ENCODE peak calls at places on chromosomes 2 and 18, in nine cellular contexts. One of them, this sample, is unnamed.

GRCh38 chr2:64653174-64654062 is at the start of gene SERTAD2:
- DNase-seq in NCI-H1694 treated with DMSO at 0.1 percent for 48 hours: peak; percentile 71
- DNase-seq in naive B cell: peak; percentile 89
- DNase-seq in pulmonary artery endothelial cell: peak; percentile 60
- DNase-seq in stimulated activated CD8-positive, alpha-beta memory T cell treated with anti-CD3 and anti-CD28 coated beads, Interleukin-7, amount 100 ng/mL, for 4 hours: peak; percentile 62
- DNase-seq in mesenchymal stem cell: peak; percentile 91
- DNase-seq in ELF-1: peak; percentile 89
- DNase-seq in nucleus accumbens: peak; percentile 77
- DNase-seq in H54: peak; percentile 74
- DNase-seq in this sample: peak; percentile 87

GRCh38 chr18:22667616-22668422 is 250.1 kb upstream of the CTAGE1 start:
- DNase-seq in NCI-H1694 treated with DMSO at 0.1 percent for 48 hours: no peak
- DNase-seq in naive B cell: no peak
- DNase-seq in pulmonary artery endothelial cell: peak; percentile 88
- DNase-seq in stimulated activated CD8-positive, alpha-beta memory T cell treated with anti-CD3 and anti-CD28 coated beads, Interleukin-7, amount 100 ng/mL, for 4 hours: no peak
- DNase-seq in mesenchymal stem cell: peak; percentile 85
- DNase-seq in ELF-1: no peak
- DNase-seq in nucleus accumbens: no peak
- DNase-seq in H54: peak; percentile 12
- DNase-seq in this sample: peak; percentile 96

GRCh38 chr2:64698668-64699444 is 45.1 kb upstream of the SERTAD2 start:
- DNase-seq in NCI-H1694 treated with DMSO at 0.1 percent for 48 hours: no peak
- DNase-seq in naive B cell: no peak
- DNase-seq in pulmonary artery endothelial cell: peak; percentile 67
- DNase-seq in stimulated activated CD8-positive, alpha-beta memory T cell treated with anti-CD3 and anti-CD28 coated beads, Interleukin-7, amount 100 ng/mL, for 4 hours: no peak
- DNase-seq in mesenchymal stem cell: peak; percentile 91
- DNase-seq in ELF-1: no peak
- DNase-seq in nucleus accumbens: no peak
- DNase-seq in H54: peak; percentile 37
- DNase-seq in this sample: peak; percentile 82

GRCh38 chr18:70578480-70578879 is 289.6 kb downstream of the SOCS6 start:
- DNase-seq in NCI-H1694 treated with DMSO at 0.1 percent for 48 hours: no peak
- DNase-seq in naive B cell: no peak
- DNase-seq in pulmonary artery endothelial cell: no peak
- DNase-seq in stimulated activated CD8-positive, alpha-beta memory T cell treated with anti-CD3 and anti-CD28 coated beads, Interleukin-7, amount 100 ng/mL, for 4 hours: no peak
- DNase-seq in mesenchymal stem cell: no peak
- DNase-seq in ELF-1: peak; percentile 16
- DNase-seq in nucleus accumbens: no peak
- DNase-seq in H54: peak; percentile 5
- DNase-seq in this sample: no peak

GRCh38 chr2:15615310-15615920 is 23.7 kb downstream of the DDX1 start:
- DNase-seq in NCI-H1694 treated with DMSO at 0.1 percent for 48 hours: peak; percentile 38
- DNase-seq in naive B cell: no peak
- DNase-seq in pulmonary artery endothelial cell: no peak
- DNase-seq in stimulated activated CD8-positive, alpha-beta memory T cell treated with anti-CD3 and anti-CD28 coated beads, Interleukin-7, amount 100 ng/mL, for 4 hours: no peak
- DNase-seq in mesenchymal stem cell: no peak
- DNase-seq in ELF-1: no peak
- DNase-seq in nucleus accumbens: no peak
- DNase-seq in H54: no peak
- DNase-seq in this sample: no peak

GRCh38 chr2:45728458-45728942 is 77.0 kb downstream of the PRKCE start:
- DNase-seq in NCI-H1694 treated with DMSO at 0.1 percent for 48 hours: no peak
- DNase-seq in naive B cell: peak; percentile 86
- DNase-seq in pulmonary artery endothelial cell: no peak
- DNase-seq in stimulated activated CD8-positive, alpha-beta memory T cell treated with anti-CD3 and anti-CD28 coated beads, Interleukin-7, amount 100 ng/mL, for 4 hours: no peak
- DNase-seq in mesenchymal stem cell: no peak
- DNase-seq in ELF-1: no peak
- DNase-seq in nucleus accumbens: no peak
- DNase-seq in H54: no peak
- DNase-seq in this sample: no peak

GRCh38 chr2:31083204-31083993 is 54.8 kb downstream of the GALNT14 start:
- DNase-seq in NCI-H1694 treated with DMSO at 0.1 percent for 48 hours: no peak
- DNase-seq in naive B cell: no peak
- DNase-seq in pulmonary artery endothelial cell: no peak
- DNase-seq in stimulated activated CD8-positive, alpha-beta memory T cell treated with anti-CD3 and anti-CD28 coated beads, Interleukin-7, amount 100 ng/mL, for 4 hours: no peak
- DNase-seq in mesenchymal stem cell: no peak
- DNase-seq in ELF-1: no peak
- DNase-seq in nucleus accumbens: no peak
- DNase-seq in H54: no peak
- DNase-seq in this sample: no peak

GRCh38 chr2:10449838-10450691 is 1.9 kb upstream of the ODC1 start:
- DNase-seq in NCI-H1694 treated with DMSO at 0.1 percent for 48 hours: no peak
- DNase-seq in naive B cell: no peak
- DNase-seq in pulmonary artery endothelial cell: no peak
- DNase-seq in stimulated activated CD8-positive, alpha-beta memory T cell treated with anti-CD3 and anti-CD28 coated beads, Interleukin-7, amount 100 ng/mL, for 4 hours: no peak
- DNase-seq in mesenchymal stem cell: no peak
- DNase-seq in ELF-1: peak; percentile 74
- DNase-seq in nucleus accumbens: no peak
- DNase-seq in H54: no peak
- DNase-seq in this sample: no peak

GRCh38 chr2:64338107-64338506 is 115.9 kb upstream of the LGALSL start:
- DNase-seq in NCI-H1694 treated with DMSO at 0.1 percent for 48 hours: no peak
- DNase-seq in naive B cell: no peak
- DNase-seq in pulmonary artery endothelial cell: no peak
- DNase-seq in stimulated activated CD8-positive, alpha-beta memory T cell treated with anti-CD3 and anti-CD28 coated beads, Interleukin-7, amount 100 ng/mL, for 4 hours: no peak
- DNase-seq in mesenchymal stem cell: no peak
- DNase-seq in ELF-1: peak; percentile 44
- DNase-seq in nucleus accumbens: no peak
- DNase-seq in H54: no peak
- DNase-seq in this sample: no peak

GRCh38 chr2:57343391-57344006 is 703.1 kb upstream of the VRK2 start:
- DNase-seq in NCI-H1694 treated with DMSO at 0.1 percent for 48 hours: no peak
- DNase-seq in naive B cell: no peak
- DNase-seq in pulmonary artery endothelial cell: no peak
- DNase-seq in stimulated activated CD8-positive, alpha-beta memory T cell treated with anti-CD3 and anti-CD28 coated beads, Interleukin-7, amount 100 ng/mL, for 4 hours: no peak
- DNase-seq in mesenchymal stem cell: no peak
- DNase-seq in ELF-1: no peak
- DNase-seq in nucleus accumbens: no peak
- DNase-seq in H54: no peak
- DNase-seq in this sample: no peak

GRCh38 chr2:200862532-200863000 is 1.9 kb downstream of the CLK1 start:
- DNase-seq in NCI-H1694 treated with DMSO at 0.1 percent for 48 hours: no peak
- DNase-seq in naive B cell: peak; percentile 55
- DNase-seq in pulmonary artery endothelial cell: no peak
- DNase-seq in stimulated activated CD8-positive, alpha-beta memory T cell treated with anti-CD3 and anti-CD28 coated beads, Interleukin-7, amount 100 ng/mL, for 4 hours: peak; percentile 56
- DNase-seq in mesenchymal stem cell: peak; percentile 93
- DNase-seq in ELF-1: peak; percentile 53
- DNase-seq in nucleus accumbens: no peak
- DNase-seq in H54: no peak
- DNase-seq in this sample: peak; percentile 73

GRCh38 chr2:208129804-208130712 is at the start of gene CRYGC:
- DNase-seq in NCI-H1694 treated with DMSO at 0.1 percent for 48 hours: no peak
- DNase-seq in naive B cell: no peak
- DNase-seq in pulmonary artery endothelial cell: no peak
- DNase-seq in stimulated activated CD8-positive, alpha-beta memory T cell treated with anti-CD3 and anti-CD28 coated beads, Interleukin-7, amount 100 ng/mL, for 4 hours: no peak
- DNase-seq in mesenchymal stem cell: no peak
- DNase-seq in ELF-1: no peak
- DNase-seq in nucleus accumbens: no peak
- DNase-seq in H54: peak; percentile 32
- DNase-seq in this sample: no peak

GRCh38 chr2:149329470-149330126 is 789 bp upstream of the LYPD6 start:
- DNase-seq in NCI-H1694 treated with DMSO at 0.1 percent for 48 hours: peak; percentile 85
- DNase-seq in naive B cell: no peak
- DNase-seq in pulmonary artery endothelial cell: no peak
- DNase-seq in stimulated activated CD8-positive, alpha-beta memory T cell treated with anti-CD3 and anti-CD28 coated beads, Interleukin-7, amount 100 ng/mL, for 4 hours: no peak
- DNase-seq in mesenchymal stem cell: peak; percentile 81
- DNase-seq in ELF-1: no peak
- DNase-seq in nucleus accumbens: peak; percentile 39
- DNase-seq in H54: peak; percentile 81
- DNase-seq in this sample: peak; percentile 59

GRCh38 chr2:108417254-108417653 is 31.8 kb upstream of the GCC2 start:
- DNase-seq in NCI-H1694 treated with DMSO at 0.1 percent for 48 hours: no peak
- DNase-seq in naive B cell: no peak
- DNase-seq in pulmonary artery endothelial cell: no peak
- DNase-seq in stimulated activated CD8-positive, alpha-beta memory T cell treated with anti-CD3 and anti-CD28 coated beads, Interleukin-7, amount 100 ng/mL, for 4 hours: no peak
- DNase-seq in mesenchymal stem cell: no peak
- DNase-seq in ELF-1: peak; percentile 26
- DNase-seq in nucleus accumbens: no peak
- DNase-seq in H54: no peak
- DNase-seq in this sample: peak; percentile 42

GRCh38 chr2:27320958-27321543 is 1.8 kb downstream of the MPV17 start:
- DNase-seq in NCI-H1694 treated with DMSO at 0.1 percent for 48 hours: no peak
- DNase-seq in naive B cell: no peak
- DNase-seq in pulmonary artery endothelial cell: peak; percentile 81
- DNase-seq in stimulated activated CD8-positive, alpha-beta memory T cell treated with anti-CD3 and anti-CD28 coated beads, Interleukin-7, amount 100 ng/mL, for 4 hours: no peak
- DNase-seq in mesenchymal stem cell: peak; percentile 98
- DNase-seq in ELF-1: peak; percentile 89
- DNase-seq in nucleus accumbens: no peak
- DNase-seq in H54: peak; percentile 96
- DNase-seq in this sample: peak; percentile 91

GRCh38 chr18:51953521-51953920 is 386.5 kb upstream of the DCC start:
- DNase-seq in NCI-H1694 treated with DMSO at 0.1 percent for 48 hours: no peak
- DNase-seq in naive B cell: no peak
- DNase-seq in pulmonary artery endothelial cell: no peak
- DNase-seq in stimulated activated CD8-positive, alpha-beta memory T cell treated with anti-CD3 and anti-CD28 coated beads, Interleukin-7, amount 100 ng/mL, for 4 hours: no peak
- DNase-seq in mesenchymal stem cell: no peak
- DNase-seq in ELF-1: no peak
- DNase-seq in nucleus accumbens: no peak
- DNase-seq in H54: no peak
- DNase-seq in this sample: no peak

GRCh38 chr2:77712601-77713000 is 190.4 kb upstream of the LRRTM4 start:
- DNase-seq in NCI-H1694 treated with DMSO at 0.1 percent for 48 hours: no peak
- DNase-seq in naive B cell: no peak
- DNase-seq in pulmonary artery endothelial cell: no peak
- DNase-seq in stimulated activated CD8-positive, alpha-beta memory T cell treated with anti-CD3 and anti-CD28 coated beads, Interleukin-7, amount 100 ng/mL, for 4 hours: no peak
- DNase-seq in mesenchymal stem cell: no peak
- DNase-seq in ELF-1: no peak
- DNase-seq in nucleus accumbens: no peak
- DNase-seq in H54: no peak
- DNase-seq in this sample: no peak

GRCh38 chr2:20930928-20931327 is 108.0 kb upstream of the LDAH start:
- DNase-seq in NCI-H1694 treated with DMSO at 0.1 percent for 48 hours: no peak
- DNase-seq in naive B cell: no peak
- DNase-seq in pulmonary artery endothelial cell: no peak
- DNase-seq in stimulated activated CD8-positive, alpha-beta memory T cell treated with anti-CD3 and anti-CD28 coated beads, Interleukin-7, amount 100 ng/mL, for 4 hours: no peak
- DNase-seq in mesenchymal stem cell: no peak
- DNase-seq in ELF-1: peak; percentile 74
- DNase-seq in nucleus accumbens: no peak
- DNase-seq in H54: peak; percentile 22
- DNase-seq in this sample: no peak

GRCh38 chr18:76922107-76922506 is 99.8 kb downstream of the ZNF236 start:
- DNase-seq in NCI-H1694 treated with DMSO at 0.1 percent for 48 hours: peak; percentile 19
- DNase-seq in naive B cell: peak; percentile 51
- DNase-seq in pulmonary artery endothelial cell: peak; percentile 11
- DNase-seq in stimulated activated CD8-positive, alpha-beta memory T cell treated with anti-CD3 and anti-CD28 coated beads, Interleukin-7, amount 100 ng/mL, for 4 hours: no peak
- DNase-seq in mesenchymal stem cell: peak; percentile 50
- DNase-seq in ELF-1: peak; percentile 63
- DNase-seq in nucleus accumbens: peak; percentile 56
- DNase-seq in H54: no peak
- DNase-seq in this sample: peak; percentile 66

GRCh38 chr2:8376603-8377423 is 305.0 kb upstream of the ID2 start:
- DNase-seq in NCI-H1694 treated with DMSO at 0.1 percent for 48 hours: no peak
- DNase-seq in naive B cell: no peak
- DNase-seq in pulmonary artery endothelial cell: no peak
- DNase-seq in stimulated activated CD8-positive, alpha-beta memory T cell treated with anti-CD3 and anti-CD28 coated beads, Interleukin-7, amount 100 ng/mL, for 4 hours: no peak
- DNase-seq in mesenchymal stem cell: no peak
- DNase-seq in ELF-1: no peak
- DNase-seq in nucleus accumbens: no peak
- DNase-seq in H54: no peak
- DNase-seq in this sample: no peak

GRCh38 chr2:221716434-221717303 is 144.6 kb upstream of the EPHA4 start:
- DNase-seq in NCI-H1694 treated with DMSO at 0.1 percent for 48 hours: no peak
- DNase-seq in naive B cell: no peak
- DNase-seq in pulmonary artery endothelial cell: peak; percentile 7
- DNase-seq in stimulated activated CD8-positive, alpha-beta memory T cell treated with anti-CD3 and anti-CD28 coated beads, Interleukin-7, amount 100 ng/mL, for 4 hours: no peak
- DNase-seq in mesenchymal stem cell: no peak
- DNase-seq in ELF-1: no peak
- DNase-seq in nucleus accumbens: no peak
- DNase-seq in H54: peak; percentile 7
- DNase-seq in this sample: peak; percentile 58

GRCh38 chr2:148927010-148927409 is 52.0 kb downstream of the KIF5C start:
- DNase-seq in NCI-H1694 treated with DMSO at 0.1 percent for 48 hours: no peak
- DNase-seq in naive B cell: peak; percentile 4
- DNase-seq in pulmonary artery endothelial cell: no peak
- DNase-seq in stimulated activated CD8-positive, alpha-beta memory T cell treated with anti-CD3 and anti-CD28 coated beads, Interleukin-7, amount 100 ng/mL, for 4 hours: no peak
- DNase-seq in mesenchymal stem cell: no peak
- DNase-seq in ELF-1: no peak
- DNase-seq in nucleus accumbens: no peak
- DNase-seq in H54: no peak
- DNase-seq in this sample: no peak

GRCh38 chr2:64853894-64854293 is 135.3 kb upstream of the SLC1A4 start:
- DNase-seq in NCI-H1694 treated with DMSO at 0.1 percent for 48 hours: no peak
- DNase-seq in naive B cell: no peak
- DNase-seq in pulmonary artery endothelial cell: no peak
- DNase-seq in stimulated activated CD8-positive, alpha-beta memory T cell treated with anti-CD3 and anti-CD28 coated beads, Interleukin-7, amount 100 ng/mL, for 4 hours: no peak
- DNase-seq in mesenchymal stem cell: no peak
- DNase-seq in ELF-1: no peak
- DNase-seq in nucleus accumbens: no peak
- DNase-seq in H54: no peak
- DNase-seq in this sample: no peak

GRCh38 chr18:7958081-7958896 is 391.2 kb downstream of the PTPRM start:
- DNase-seq in NCI-H1694 treated with DMSO at 0.1 percent for 48 hours: no peak
- DNase-seq in naive B cell: no peak
- DNase-seq in pulmonary artery endothelial cell: no peak
- DNase-seq in stimulated activated CD8-positive, alpha-beta memory T cell treated with anti-CD3 and anti-CD28 coated beads, Interleukin-7, amount 100 ng/mL, for 4 hours: no peak
- DNase-seq in mesenchymal stem cell: no peak
- DNase-seq in ELF-1: no peak
- DNase-seq in nucleus accumbens: no peak
- DNase-seq in H54: peak; percentile 6
- DNase-seq in this sample: peak; percentile 61

GRCh38 chr2:30714811-30715709 is 92.2 kb downstream of the CAPN13 start:
- DNase-seq in NCI-H1694 treated with DMSO at 0.1 percent for 48 hours: no peak
- DNase-seq in naive B cell: no peak
- DNase-seq in pulmonary artery endothelial cell: no peak
- DNase-seq in stimulated activated CD8-positive, alpha-beta memory T cell treated with anti-CD3 and anti-CD28 coated beads, Interleukin-7, amount 100 ng/mL, for 4 hours: no peak
- DNase-seq in mesenchymal stem cell: peak; percentile 33
- DNase-seq in ELF-1: no peak
- DNase-seq in nucleus accumbens: no peak
- DNase-seq in H54: no peak
- DNase-seq in this sample: no peak

This sample was measured in endothelial cell of umbilical vein.